ENCODE peak calls at places on chromosomes 6 and 20, in four cellular contexts. C, K, Q and B are unnamed samples.

GRCh38 chr20:432677-433299 is 24.7 kb downstream of the RBCK1 start:
- DNase-seq in Q (no peak), C (no peak), K (no peak), B (no peak)

GRCh38 chr20:36367370-36367745 is 61.2 kb downstream of the DLGAP4 start:
- DNase-seq in Q (no peak), K (no peak), C (no peak), B (no peak)

GRCh38 chr6:146598785-146599405 is at the start of gene ADGB:
- DNase-seq in Q (no peak), C (peak), K (peak), B (no peak)

GRCh38 chr20:17616480-17617211 is 46.8 kb downstream of the DSTN start:
- DNase-seq in K (peak), Q (no peak), C (no peak), B (no peak)

GRCh38 chr20:59242714-59243626 is 57.4 kb upstream of the EDN3 start:
- DNase-seq in Q (no peak), C (no peak), K (no peak), B (no peak)

GRCh38 chr20:4708036-4708435 is 13.7 kb upstream of the PRND start:
- DNase-seq in K (no peak), C (no peak), Q (no peak), B (no peak)

GRCh38 chr6:131051316-131051715 is 11.7 kb downstream of the EPB41L2 start:
- DNase-seq in Q (no peak), C (no peak), K (no peak), B (no peak)

GRCh38 chr6:167898673-167899311 is 72.1 kb downstream of the AFDN start:
- DNase-seq in K (no peak), C (peak), Q (no peak), B (no peak)

GRCh38 chr6:44527191-44527960 is 139.9 kb downstream of the CDC5L start:
- DNase-seq in Q (no peak), C (no peak), K (no peak), B (no peak)

GRCh38 chr20:8856668-8857067 is 212.2 kb upstream of the PLCB4 start:
- DNase-seq in Q (no peak), C (no peak), K (no peak), B (no peak)

GRCh38 chr20:55918471-55918870 is 86.8 kb downstream of the CBLN4 start:
- DNase-seq in Q (no peak), K (no peak), C (no peak), B (no peak)

GRCh38 chr6:36997811-36998722 is 7.4 kb upstream of the FGD2 start:
- DNase-seq in C (no peak), Q (no peak), K (no peak), B (no peak)

GRCh38 chr6:151430886-151431285 is 21.0 kb downstream of the RMND1 start:
- DNase-seq in K (no peak), Q (no peak), C (no peak), B (no peak)
- TF ChIP-seq CTCF in K (no peak), Q (no peak), C (no peak), B (no peak)

GRCh38 chr6:108565893-108566292 is 5.2 kb downstream of the FOXO3 start:
- DNase-seq in K (peak), Q (no peak), C (peak), B (no peak)
- TF ChIP-seq CTCF in K (no peak), Q (no peak), C (peak), B (peak)

DNA sequence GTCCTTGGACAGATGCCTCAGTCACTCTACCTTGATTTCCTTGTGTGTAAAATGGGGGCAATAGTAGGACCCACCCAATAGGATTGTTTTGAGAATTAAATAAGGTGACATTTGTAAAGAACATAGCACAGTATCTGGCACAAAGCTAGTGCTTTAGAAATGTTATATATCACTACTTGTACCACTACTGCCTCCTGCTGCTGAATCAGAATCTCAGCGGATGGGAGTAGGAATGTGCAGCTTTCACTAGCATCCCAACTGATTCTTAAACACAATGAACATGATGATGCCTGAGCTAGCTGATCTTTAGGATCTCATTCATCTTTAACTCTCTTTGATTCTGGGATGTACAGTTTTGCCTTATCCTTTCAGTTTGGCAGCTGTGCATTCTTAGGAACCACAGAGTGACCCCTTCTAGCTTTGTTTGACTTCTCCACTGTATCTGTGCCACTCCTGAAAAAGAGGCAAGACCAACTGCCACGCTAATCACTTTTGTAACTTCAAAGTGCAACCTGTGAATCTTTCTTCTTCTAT is 7.2 kb downstream of the PBOV1 start:
- DNase-seq in K (no peak), Q (no peak), C (no peak), B (no peak)
- TF ChIP-seq CTCF in K (no peak), Q (no peak), C (no peak), B (no peak)

GRCh38 chr6:136288566-136289326 is 900 bp downstream of the BCLAF1 start:
- DNase-seq in C (peak), K (peak), Q (peak), B (peak)
- TF ChIP-seq CTCF in C (no peak), K (no peak), Q (peak), B (peak)